ENCODE peak calls at places on chromosomes 2 and 18, in four cellular contexts. D, U, F and H are unnamed samples.

GRCh38 chr2:9287400-9288059 is 80.9 kb downstream of the ASAP2 start:
- DNase-seq in D (peak; percentile 96), U (peak; percentile 97), F (peak; percentile 100), H (peak; percentile 99)

GRCh38 chr18:48529796-48530195 is 9.0 kb upstream of the CTIF start:
- DNase-seq in D (peak; percentile 77), U (no peak), F (peak; percentile 80), H (peak; percentile 32)

GRCh38 chr18:55224086-55224625 is 264.9 kb upstream of the CCDC68 start:
- DNase-seq in D (no peak), U (no peak), F (no peak), H (peak; percentile 28)

GRCh38 chr2:158931577-158931976 is 36.9 kb upstream of the TANC1 start:
- DNase-seq in D (peak; percentile 34), U (no peak), F (peak; percentile 85), H (peak; percentile 80)

GRCh38 chr2:27306657-27307544 is 1.3 kb downstream of the UCN start:
- DNase-seq in D (no peak), U (no peak), F (no peak), H (no peak)

GRCh38 chr18:11992096-11992785 is 10.9 kb downstream of the IMPA2 start:
- DNase-seq in D (no peak), U (no peak), F (no peak), H (no peak)

GRCh38 chr2:85728883-85729824 is 24.6 kb upstream of the ATOH8 start:
- DNase-seq in D (no peak), U (peak; percentile 39), F (no peak), H (peak; percentile 82)

GRCh38 chr2:86764661-86765307 is 25.9 kb downstream of the CD8A start:
- DNase-seq in D (no peak), U (peak; percentile 37), F (peak; percentile 21), H (peak; percentile 62)

GRCh38 chr2:75481041-75481836 is 79.5 kb downstream of the EVA1A start:
- DNase-seq in D (no peak), U (peak; percentile 10), F (no peak), H (peak; percentile 56)

GRCh38 chr2:141348481-141348880 is 782.3 kb downstream of the LRP1B start:
- DNase-seq in D (no peak), U (no peak), F (peak; percentile 32), H (peak; percentile 28)

GRCh38 chr18:79617521-79618500 is 61.8 kb upstream of the CTDP1 start:
- DNase-seq in D (no peak), U (no peak), F (no peak), H (no peak)

GRCh38 chr2:193584001-193584400 is 1389.3 kb upstream of the TMEFF2 start:
- DNase-seq in D (no peak), U (peak; percentile 32), F (no peak), H (peak; percentile 17)

GRCh38 chr2:233142355-233142897 is 82.3 kb downstream of the INPP5D start:
- DNase-seq in D (no peak), U (no peak), F (no peak), H (no peak)

GRCh38 chr18:77776104-77776503 is 526.5 kb downstream of the GALR1 start:
- DNase-seq in D (no peak), U (no peak), F (no peak), H (no peak)

GRCh38 chr2:49219741-49220140 is 65.4 kb upstream of the FSHR start:
- DNase-seq in D (no peak), U (no peak), F (no peak), H (no peak)

GRCh38 chr18:76450452-76450851 is 44.6 kb downstream of the ZNF516 start:
- DNase-seq in D (no peak), U (no peak), F (peak; percentile 68), H (peak; percentile 87)

DNA sequence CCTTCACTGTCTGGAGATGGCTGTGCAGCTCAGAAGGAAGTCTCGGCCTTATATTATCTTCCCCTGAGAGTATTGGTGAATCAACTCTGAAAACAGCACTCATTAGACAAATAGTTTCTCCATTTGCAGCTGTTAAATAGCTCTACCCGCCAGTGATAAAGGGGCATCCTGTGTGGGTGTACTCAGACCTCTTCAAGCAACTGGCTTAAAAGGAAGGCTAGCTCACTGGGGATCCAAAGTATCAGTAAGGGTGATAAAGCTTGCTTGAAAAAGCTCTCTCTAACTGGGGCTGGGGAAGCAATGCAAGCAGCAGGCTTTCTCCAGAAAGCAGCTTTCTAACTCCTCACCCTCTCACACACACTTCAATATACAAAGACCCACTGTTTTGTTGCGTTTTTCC is 64.9 kb upstream of the PSMD14 start:
- DNase-seq in D (no peak), U (no peak), F (no peak), H (no peak)
- TF ChIP-seq CTCF in D (no peak), U (no peak), F (no peak), H (no peak)

GRCh38 chr2:136770384-136770783 is 5.0 kb downstream of the THSD7B start:
- DNase-seq in D (no peak), U (no peak), F (no peak), H (no peak)

GRCh38 chr2:136767030-136767429 is 1.7 kb downstream of the THSD7B start:
- DNase-seq in D (no peak), U (no peak), F (no peak), H (no peak)

GRCh38 chr2:136765256-136765735 is at the start of gene THSD7B:
- DNase-seq in D (no peak), U (no peak), F (no peak), H (no peak)

GRCh38 chr2:136765736-136766323 is 485 bp downstream of the THSD7B start:
- DNase-seq in D (no peak), U (no peak), F (no peak), H (no peak)

DNA sequence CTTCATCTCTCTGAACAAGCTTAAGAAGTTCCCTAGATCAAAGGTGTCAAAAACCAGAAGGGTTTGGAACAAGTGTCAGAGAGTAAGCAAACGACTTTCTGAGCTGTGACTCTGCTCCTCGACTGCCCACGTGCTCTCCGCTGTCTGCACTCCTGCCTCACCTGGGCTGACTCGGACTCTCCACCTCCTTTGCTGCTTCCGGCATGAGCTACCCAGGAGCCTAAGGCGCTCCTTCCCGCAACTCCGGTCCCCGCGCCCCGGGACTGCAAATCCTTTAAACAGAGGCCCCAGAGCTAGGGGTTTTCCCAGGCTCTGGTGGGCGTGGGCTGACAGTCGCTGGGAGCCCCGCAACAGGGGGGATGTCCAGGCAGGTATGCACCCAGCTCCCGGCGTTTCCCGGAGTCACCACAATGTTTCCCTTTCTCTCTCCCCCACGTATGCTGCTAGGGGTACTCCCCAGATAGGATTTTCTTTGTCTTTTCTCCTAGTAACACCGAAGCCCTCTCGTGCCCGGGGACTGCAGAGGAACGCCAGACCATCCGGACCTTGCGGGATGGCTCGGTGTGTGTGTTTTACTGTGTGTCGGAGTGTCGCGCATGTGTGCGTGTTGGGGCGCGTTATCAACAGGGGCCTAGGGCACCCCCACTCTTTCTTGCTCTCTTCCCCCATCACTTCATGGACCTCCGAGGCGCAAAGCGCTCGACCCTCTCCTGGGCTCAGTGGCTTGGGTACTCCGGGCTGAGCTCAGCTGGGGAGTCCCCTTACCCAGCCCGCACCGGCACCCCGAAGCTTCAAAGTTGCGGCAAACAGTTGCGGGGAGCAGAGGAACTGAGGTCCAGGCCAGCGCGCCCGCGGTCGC is 719 bp upstream of the THSD7B start:
- DNase-seq in D (no peak), U (no peak), F (no peak), H (no peak)
- H3K4me3 ChIP-seq in D (no peak overlapping the region), U (no peak overlapping the region), F (no peak overlapping the region), H (no peak overlapping the region)

DNA sequence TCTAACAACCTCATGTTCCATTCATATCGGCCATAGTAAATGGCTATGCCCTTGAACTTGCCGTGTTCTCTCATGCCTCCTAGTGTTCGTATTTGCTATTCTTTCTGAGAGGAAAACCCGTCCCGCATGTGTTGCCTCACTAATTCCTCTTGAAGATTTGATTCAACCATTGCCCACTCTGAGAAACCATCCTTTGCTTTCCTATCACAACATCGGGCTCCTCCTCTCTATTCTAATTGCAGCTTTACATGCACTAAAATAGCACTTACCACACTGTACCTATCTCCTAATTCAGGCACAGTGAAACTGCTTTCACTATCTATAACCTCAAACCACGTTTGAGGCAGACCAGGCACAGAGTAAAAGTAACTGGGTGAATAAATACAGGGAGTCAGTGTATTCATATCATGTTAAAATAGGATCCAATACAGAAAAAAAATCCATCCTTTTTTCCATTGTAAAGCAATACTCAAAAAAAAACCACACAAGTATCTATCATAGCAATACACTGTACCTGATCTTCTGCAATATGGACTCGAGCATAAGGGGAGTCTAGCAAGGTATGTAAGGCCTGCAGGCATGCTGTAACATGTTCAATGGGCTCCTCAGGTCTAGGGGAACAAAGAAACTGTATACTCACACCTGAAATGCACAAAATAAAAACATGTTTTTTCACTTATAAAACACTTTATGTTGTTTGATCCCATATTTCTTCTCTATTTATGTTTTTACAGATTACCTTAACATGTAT is 39.0 kb upstream of the STRN start:
- DNase-seq in D (no peak), U (no peak), F (no peak), H (peak; percentile 49)
- TF ChIP-seq CTCF in D (no peak), U (peak; percentile 45), F (peak; percentile 12), H (peak; percentile 64)

DNA sequence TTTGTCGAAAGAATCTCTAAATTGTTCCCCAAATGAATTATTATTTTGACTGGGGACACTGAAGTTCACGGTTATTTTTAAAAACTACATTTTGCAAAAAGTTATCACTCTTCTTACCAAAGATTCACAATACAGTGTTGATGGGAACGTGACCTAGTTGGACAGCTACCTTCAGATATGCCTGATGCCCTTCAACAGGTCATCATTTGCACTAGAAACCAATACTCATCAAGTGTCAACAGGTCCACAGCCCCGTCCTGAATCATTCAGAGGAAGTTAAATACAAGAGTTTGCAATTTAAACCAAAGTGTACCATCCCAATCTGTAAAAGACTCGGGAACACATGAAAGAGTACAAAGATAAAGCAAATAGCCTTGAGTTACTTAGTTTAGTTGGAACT is 28.3 kb downstream of the BCL2 start:
- DNase-seq in D (no peak), U (no peak), F (no peak), H (no peak)
- H3K4me3 ChIP-seq in D (no peak overlapping the region), U (no peak overlapping the region), F (no peak overlapping the region), H (no peak overlapping the region)

DNA sequence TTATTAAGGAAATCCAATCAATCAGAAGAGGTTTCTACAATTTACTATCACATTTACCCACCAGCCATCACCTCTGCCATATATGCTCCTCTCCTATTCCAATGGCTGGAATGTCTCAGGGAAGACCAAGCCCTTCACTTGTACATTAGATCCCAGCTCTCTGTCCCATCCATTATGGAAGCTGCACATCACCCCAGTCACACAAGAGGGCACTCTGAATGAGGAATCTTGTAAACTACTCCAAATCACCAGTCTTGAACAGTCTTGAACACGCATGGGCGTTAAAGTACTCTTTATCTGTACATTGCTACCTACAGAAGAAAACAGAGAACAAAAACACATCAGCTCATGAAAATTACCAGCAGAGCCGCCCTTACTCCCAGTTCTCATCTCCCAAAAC is 38.7 kb downstream of the ZC3H8 start:
- DNase-seq in D (no peak), U (no peak), F (peak; percentile 3), H (peak; percentile 60)
- TF ChIP-seq CTCF in D (peak; percentile 15), U (peak; percentile 42), F (no peak), H (peak; percentile 59)